ENCODE peak calls at places on chromosomes 6 and 20, in ten cellular contexts. One of them, this sample, is unnamed.

GRCh38 chr6:125255201-125255600 is 46.6 kb downstream of the HDDC2 start:
- DNase-seq in Peyer's patch: no peak
- DNase-seq in GM06990: no peak
- DNase-seq in transverse colon: no peak
- DNase-seq in cardiac muscle cell: no peak
- DNase-seq in AG04450: no peak
- DNase-seq in BJ: no peak
- DNase-seq in HFF-Myc: no peak
- DNase-seq in upper lobe of left lung: no peak
- DNase-seq in CD8-positive, alpha-beta T cell: no peak
- DNase-seq in this sample: no peak

GRCh38 chr20:61057313-61058171 is 194.5 kb upstream of the CDH4 start:
- DNase-seq in Peyer's patch: no peak
- DNase-seq in GM06990: no peak
- DNase-seq in transverse colon: no peak
- DNase-seq in cardiac muscle cell: no peak
- DNase-seq in AG04450: no peak
- DNase-seq in BJ: no peak
- DNase-seq in HFF-Myc: no peak
- DNase-seq in upper lobe of left lung: no peak
- DNase-seq in CD8-positive, alpha-beta T cell: no peak
- DNase-seq in this sample: no peak

GRCh38 chr6:132161283-132161682 is 210.1 kb upstream of the CCN2 start:
- DNase-seq in Peyer's patch: no peak
- DNase-seq in GM06990: no peak
- DNase-seq in transverse colon: no peak
- DNase-seq in cardiac muscle cell: peak
- DNase-seq in AG04450: peak
- DNase-seq in BJ: no peak
- DNase-seq in HFF-Myc: peak
- DNase-seq in upper lobe of left lung: no peak
- DNase-seq in CD8-positive, alpha-beta T cell: no peak
- DNase-seq in this sample: no peak

GRCh38 chr20:53788253-53789022 is 194.8 kb upstream of the ZNF217 start:
- DNase-seq in Peyer's patch: no peak
- DNase-seq in GM06990: no peak
- DNase-seq in transverse colon: no peak
- DNase-seq in cardiac muscle cell: no peak
- DNase-seq in AG04450: no peak
- DNase-seq in BJ: no peak
- DNase-seq in HFF-Myc: no peak
- DNase-seq in upper lobe of left lung: no peak
- DNase-seq in CD8-positive, alpha-beta T cell: no peak
- DNase-seq in this sample: no peak

GRCh38 chr6:17762651-17763050 is 55.9 kb upstream of the NUP153 start:
- DNase-seq in Peyer's patch: no peak
- DNase-seq in GM06990: no peak
- DNase-seq in transverse colon: no peak
- DNase-seq in cardiac muscle cell: no peak
- DNase-seq in AG04450: no peak
- DNase-seq in BJ: no peak
- DNase-seq in HFF-Myc: no peak
- DNase-seq in upper lobe of left lung: no peak
- DNase-seq in CD8-positive, alpha-beta T cell: no peak
- DNase-seq in this sample: no peak

GRCh38 chr20:19934792-19935491 is 82.2 kb upstream of the NAA20 start:
- DNase-seq in Peyer's patch: peak
- DNase-seq in GM06990: peak
- DNase-seq in transverse colon: peak
- DNase-seq in cardiac muscle cell: no peak
- DNase-seq in AG04450: no peak
- DNase-seq in BJ: no peak
- DNase-seq in HFF-Myc: no peak
- DNase-seq in upper lobe of left lung: peak
- DNase-seq in CD8-positive, alpha-beta T cell: no peak
- DNase-seq in this sample: no peak

GRCh38 chr6:54801669-54802068 is 44.9 kb upstream of the FAM83B start:
- DNase-seq in Peyer's patch: no peak
- DNase-seq in GM06990: no peak
- DNase-seq in transverse colon: no peak
- DNase-seq in cardiac muscle cell: no peak
- DNase-seq in AG04450: peak
- DNase-seq in BJ: peak
- DNase-seq in HFF-Myc: peak
- DNase-seq in upper lobe of left lung: no peak
- DNase-seq in CD8-positive, alpha-beta T cell: no peak
- DNase-seq in this sample: no peak

GRCh38 chr6:39370021-39370420 is 47.5 kb upstream of the KCNK16 start:
- DNase-seq in Peyer's patch: no peak
- DNase-seq in GM06990: no peak
- DNase-seq in transverse colon: no peak
- DNase-seq in cardiac muscle cell: no peak
- DNase-seq in AG04450: no peak
- DNase-seq in BJ: no peak
- DNase-seq in HFF-Myc: no peak
- DNase-seq in upper lobe of left lung: no peak
- DNase-seq in CD8-positive, alpha-beta T cell: no peak
- DNase-seq in this sample: no peak

GRCh38 chr20:9072741-9073310 is 3.9 kb downstream of the PLCB4 start:
- DNase-seq in Peyer's patch: no peak
- DNase-seq in GM06990: no peak
- DNase-seq in transverse colon: no peak
- DNase-seq in cardiac muscle cell: no peak
- DNase-seq in AG04450: no peak
- DNase-seq in BJ: no peak
- DNase-seq in HFF-Myc: no peak
- DNase-seq in upper lobe of left lung: no peak
- DNase-seq in CD8-positive, alpha-beta T cell: no peak
- DNase-seq in this sample: no peak
- H3K4me3 ChIP-seq in Peyer's patch: no peak
- H3K4me3 ChIP-seq in GM06990: no peak
- H3K4me3 ChIP-seq in transverse colon: no peak
- H3K4me3 ChIP-seq in cardiac muscle cell: no peak
- H3K4me3 ChIP-seq in AG04450: no peak
- H3K4me3 ChIP-seq in BJ: no peak
- H3K4me3 ChIP-seq in HFF-Myc: no peak
- H3K4me3 ChIP-seq in upper lobe of left lung: no peak
- H3K4me3 ChIP-seq in CD8-positive, alpha-beta T cell: no peak
- H3K4me3 ChIP-seq in this sample: no peak

GRCh38 chr6:6585003-6585311 is 3.6 kb upstream of the LY86 start:
- DNase-seq in Peyer's patch: no peak
- DNase-seq in GM06990: no peak
- DNase-seq in transverse colon: no peak
- DNase-seq in cardiac muscle cell: no peak
- DNase-seq in AG04450: no peak
- DNase-seq in BJ: no peak
- DNase-seq in HFF-Myc: no peak
- DNase-seq in upper lobe of left lung: no peak
- DNase-seq in CD8-positive, alpha-beta T cell: no peak
- DNase-seq in this sample: no peak

GRCh38 chr6:6583836-6584235 is 4.7 kb upstream of the LY86 start:
- DNase-seq in Peyer's patch: no peak
- DNase-seq in GM06990: peak
- DNase-seq in transverse colon: no peak
- DNase-seq in cardiac muscle cell: no peak
- DNase-seq in AG04450: no peak
- DNase-seq in BJ: no peak
- DNase-seq in HFF-Myc: no peak
- DNase-seq in upper lobe of left lung: no peak
- DNase-seq in CD8-positive, alpha-beta T cell: no peak
- DNase-seq in this sample: peak

GRCh38 chr6:6582111-6582510 is 6.4 kb upstream of the LY86 start:
- DNase-seq in Peyer's patch: no peak
- DNase-seq in GM06990: no peak
- DNase-seq in transverse colon: no peak
- DNase-seq in cardiac muscle cell: no peak
- DNase-seq in AG04450: no peak
- DNase-seq in BJ: no peak
- DNase-seq in HFF-Myc: no peak
- DNase-seq in upper lobe of left lung: no peak
- DNase-seq in CD8-positive, alpha-beta T cell: no peak
- DNase-seq in this sample: no peak

GRCh38 chr6:6586167-6586566 is 2.4 kb upstream of the LY86 start:
- DNase-seq in Peyer's patch: no peak
- DNase-seq in GM06990: no peak
- DNase-seq in transverse colon: no peak
- DNase-seq in cardiac muscle cell: no peak
- DNase-seq in AG04450: no peak
- DNase-seq in BJ: no peak
- DNase-seq in HFF-Myc: no peak
- DNase-seq in upper lobe of left lung: no peak
- DNase-seq in CD8-positive, alpha-beta T cell: no peak
- DNase-seq in this sample: no peak

DNA sequence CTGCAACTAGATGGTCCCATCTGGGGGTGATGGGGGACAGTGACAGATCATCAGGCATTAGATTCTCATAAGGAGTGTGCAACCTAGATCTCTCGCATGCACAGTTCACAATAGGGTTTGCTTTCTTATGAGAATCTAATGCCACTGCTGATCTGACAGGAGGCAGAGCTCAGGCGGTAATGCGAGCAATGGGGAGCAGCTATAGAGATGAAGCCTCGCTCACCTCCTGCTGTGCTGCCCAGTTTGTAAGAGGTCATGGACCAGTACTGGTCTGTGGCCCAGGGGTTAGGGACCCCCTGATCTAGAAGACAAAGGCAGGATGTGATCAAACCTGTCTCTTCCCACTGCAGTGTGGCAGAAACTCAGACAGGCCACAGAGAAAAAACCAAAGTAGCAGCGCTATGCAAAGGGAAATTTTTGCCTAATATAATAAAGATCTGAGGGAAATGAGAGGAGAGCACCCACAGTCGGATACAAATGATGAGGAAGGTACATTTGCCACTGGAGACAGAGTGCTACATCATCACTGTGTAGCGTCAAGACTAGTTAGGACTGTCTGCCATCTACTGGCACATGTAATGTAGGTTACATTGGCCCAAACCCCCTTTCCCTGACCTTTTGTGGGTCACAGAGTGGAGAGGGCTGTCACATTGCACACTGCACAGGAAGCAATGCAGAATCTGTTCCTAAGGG is 4.1 kb upstream of the LY86 start:
- DNase-seq in Peyer's patch: no peak
- DNase-seq in GM06990: peak
- DNase-seq in transverse colon: no peak
- DNase-seq in cardiac muscle cell: no peak
- DNase-seq in AG04450: no peak
- DNase-seq in BJ: no peak
- DNase-seq in HFF-Myc: no peak
- DNase-seq in upper lobe of left lung: no peak
- DNase-seq in CD8-positive, alpha-beta T cell: no peak
- DNase-seq in this sample: no peak
- TF ChIP-seq CTCF in Peyer's patch: peak
- TF ChIP-seq CTCF in GM06990: peak
- TF ChIP-seq CTCF in transverse colon: no peak
- TF ChIP-seq CTCF in cardiac muscle cell: no peak
- TF ChIP-seq CTCF in AG04450: no peak
- TF ChIP-seq CTCF in BJ: no peak
- TF ChIP-seq CTCF in HFF-Myc: no peak
- TF ChIP-seq CTCF in upper lobe of left lung: no peak
- TF ChIP-seq CTCF in CD8-positive, alpha-beta T cell: no peak
- TF ChIP-seq CTCF in this sample: peak

GRCh38 chr20:41364967-41365765 is 1.5 kb downstream of the EMILIN3 start:
- DNase-seq in Peyer's patch: no peak
- DNase-seq in GM06990: no peak
- DNase-seq in transverse colon: no peak
- DNase-seq in cardiac muscle cell: no peak
- DNase-seq in AG04450: no peak
- DNase-seq in BJ: no peak
- DNase-seq in HFF-Myc: no peak
- DNase-seq in upper lobe of left lung: no peak
- DNase-seq in CD8-positive, alpha-beta T cell: no peak
- DNase-seq in this sample: no peak

GRCh38 chr20:41367393-41367695 is 726 bp upstream of the EMILIN3 start:
- DNase-seq in Peyer's patch: no peak
- DNase-seq in GM06990: no peak
- DNase-seq in transverse colon: no peak
- DNase-seq in cardiac muscle cell: no peak
- DNase-seq in AG04450: no peak
- DNase-seq in BJ: no peak
- DNase-seq in HFF-Myc: no peak
- DNase-seq in upper lobe of left lung: no peak
- DNase-seq in CD8-positive, alpha-beta T cell: no peak
- DNase-seq in this sample: no peak

GRCh38 chr20:41365785-41366545 is 653 bp downstream of the EMILIN3 start:
- DNase-seq in Peyer's patch: no peak
- DNase-seq in GM06990: no peak
- DNase-seq in transverse colon: no peak
- DNase-seq in cardiac muscle cell: peak
- DNase-seq in AG04450: no peak
- DNase-seq in BJ: no peak
- DNase-seq in HFF-Myc: no peak
- DNase-seq in upper lobe of left lung: no peak
- DNase-seq in CD8-positive, alpha-beta T cell: no peak
- DNase-seq in this sample: no peak

GRCh38 chr20:41367956-41368355 is 1.3 kb upstream of the EMILIN3 start:
- DNase-seq in Peyer's patch: no peak
- DNase-seq in GM06990: no peak
- DNase-seq in transverse colon: no peak
- DNase-seq in cardiac muscle cell: no peak
- DNase-seq in AG04450: no peak
- DNase-seq in BJ: no peak
- DNase-seq in HFF-Myc: no peak
- DNase-seq in upper lobe of left lung: no peak
- DNase-seq in CD8-positive, alpha-beta T cell: no peak
- DNase-seq in this sample: no peak

GRCh38 chr20:41366546-41367392 is at the start of gene EMILIN3:
- DNase-seq in Peyer's patch: no peak
- DNase-seq in GM06990: no peak
- DNase-seq in transverse colon: no peak
- DNase-seq in cardiac muscle cell: peak
- DNase-seq in AG04450: no peak
- DNase-seq in BJ: no peak
- DNase-seq in HFF-Myc: no peak
- DNase-seq in upper lobe of left lung: no peak
- DNase-seq in CD8-positive, alpha-beta T cell: no peak
- DNase-seq in this sample: no peak
- H3K4me3 ChIP-seq in Peyer's patch: peak
- H3K4me3 ChIP-seq in GM06990: no peak
- H3K4me3 ChIP-seq in transverse colon: peak
- H3K4me3 ChIP-seq in cardiac muscle cell: peak
- H3K4me3 ChIP-seq in AG04450: peak
- H3K4me3 ChIP-seq in BJ: peak
- H3K4me3 ChIP-seq in HFF-Myc: peak
- H3K4me3 ChIP-seq in upper lobe of left lung: peak
- H3K4me3 ChIP-seq in CD8-positive, alpha-beta T cell: no peak
- H3K4me3 ChIP-seq in this sample: no peak

GRCh38 chr6:40754481-40755045 is 167.4 kb upstream of the LRFN2 start:
- DNase-seq in Peyer's patch: no peak
- DNase-seq in GM06990: no peak
- DNase-seq in transverse colon: no peak
- DNase-seq in cardiac muscle cell: no peak
- DNase-seq in AG04450: no peak
- DNase-seq in BJ: no peak
- DNase-seq in HFF-Myc: no peak
- DNase-seq in upper lobe of left lung: no peak
- DNase-seq in CD8-positive, alpha-beta T cell: no peak
- DNase-seq in this sample: no peak

GRCh38 chr6:40755749-40756452 is 168.7 kb upstream of the LRFN2 start:
- DNase-seq in Peyer's patch: no peak
- DNase-seq in GM06990: no peak
- DNase-seq in transverse colon: no peak
- DNase-seq in cardiac muscle cell: no peak
- DNase-seq in AG04450: no peak
- DNase-seq in BJ: no peak
- DNase-seq in HFF-Myc: no peak
- DNase-seq in upper lobe of left lung: no peak
- DNase-seq in CD8-positive, alpha-beta T cell: no peak
- DNase-seq in this sample: no peak

GRCh38 chr6:40753048-40753447 is 165.9 kb upstream of the LRFN2 start:
- DNase-seq in Peyer's patch: no peak
- DNase-seq in GM06990: no peak
- DNase-seq in transverse colon: no peak
- DNase-seq in cardiac muscle cell: no peak
- DNase-seq in AG04450: no peak
- DNase-seq in BJ: no peak
- DNase-seq in HFF-Myc: no peak
- DNase-seq in upper lobe of left lung: no peak
- DNase-seq in CD8-positive, alpha-beta T cell: no peak
- DNase-seq in this sample: no peak

GRCh38 chr6:40753939-40754448 is 166.8 kb upstream of the LRFN2 start:
- DNase-seq in Peyer's patch: no peak
- DNase-seq in GM06990: no peak
- DNase-seq in transverse colon: no peak
- DNase-seq in cardiac muscle cell: no peak
- DNase-seq in AG04450: no peak
- DNase-seq in BJ: no peak
- DNase-seq in HFF-Myc: no peak
- DNase-seq in upper lobe of left lung: no peak
- DNase-seq in CD8-positive, alpha-beta T cell: no peak
- DNase-seq in this sample: no peak

DNA sequence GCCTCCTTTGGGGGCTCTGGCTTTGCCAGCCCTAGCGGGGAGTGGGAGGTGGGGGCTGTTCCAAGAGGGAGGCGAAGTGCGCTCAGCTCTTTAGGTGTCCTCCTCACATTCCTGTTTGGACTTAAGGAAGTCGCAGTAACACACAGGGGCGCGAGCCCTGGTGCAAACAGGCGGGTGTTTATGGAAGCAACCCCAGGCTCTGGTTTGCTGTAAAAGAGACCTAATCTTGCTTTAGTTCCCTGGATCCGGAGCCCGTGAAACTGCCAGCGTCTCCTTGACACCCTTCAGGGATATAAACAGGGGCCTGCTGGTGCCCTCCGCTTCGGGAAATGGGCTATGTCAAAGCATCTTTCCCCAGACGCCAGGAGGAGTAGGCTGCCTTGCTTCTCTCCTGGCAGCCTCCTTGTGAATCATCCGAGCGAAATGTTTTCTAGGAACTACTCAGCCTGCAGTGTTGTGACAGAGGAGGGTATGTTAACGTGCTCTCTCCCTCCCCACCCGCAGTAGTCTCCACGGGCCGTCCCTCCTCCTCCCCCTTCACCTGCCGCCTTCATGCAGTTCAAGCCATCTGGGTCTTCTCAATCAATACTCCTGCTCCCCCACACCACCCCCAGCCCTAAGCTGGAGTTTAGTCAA is 168.0 kb upstream of the LRFN2 start:
- DNase-seq in Peyer's patch: no peak
- DNase-seq in GM06990: no peak
- DNase-seq in transverse colon: no peak
- DNase-seq in cardiac muscle cell: peak
- DNase-seq in AG04450: peak
- DNase-seq in BJ: no peak
- DNase-seq in HFF-Myc: no peak
- DNase-seq in upper lobe of left lung: no peak
- DNase-seq in CD8-positive, alpha-beta T cell: no peak
- DNase-seq in this sample: no peak
- TF ChIP-seq CTCF in Peyer's patch: no peak
- TF ChIP-seq CTCF in GM06990: no peak
- TF ChIP-seq CTCF in transverse colon: no peak
- TF ChIP-seq CTCF in cardiac muscle cell: no peak
- TF ChIP-seq CTCF in AG04450: no peak
- TF ChIP-seq CTCF in BJ: no peak
- TF ChIP-seq CTCF in HFF-Myc: no peak
- TF ChIP-seq CTCF in upper lobe of left lung: no peak
- TF ChIP-seq CTCF in CD8-positive, alpha-beta T cell: no peak
- TF ChIP-seq CTCF in this sample: no peak